ENCODE peak calls at places on chromosomes 2 and 18, in five cellular contexts. One of them, this sample, is unnamed.

GRCh38 chr2:191152841-191153240 is 2.0 kb upstream of the STAT4 start:
- DNase-seq in cardiac muscle cell: peak; percentile 40
- DNase-seq in lung: no peak
- DNase-seq in Karpas-422: no peak
- DNase-seq in breast epithelium: no peak
- DNase-seq in this sample: no peak

GRCh38 chr2:227308784-227309183 is 16.3 kb upstream of the MFF start:
- DNase-seq in breast epithelium: no peak
- DNase-seq in lung: no peak
- DNase-seq in Karpas-422: no peak
- DNase-seq in cardiac muscle cell: no peak
- DNase-seq in this sample: no peak

GRCh38 chr2:83650897-83651296 is 808.2 kb downstream of the SUCLG1 start:
- DNase-seq in lung: no peak
- DNase-seq in breast epithelium: no peak
- DNase-seq in Karpas-422: no peak
- DNase-seq in cardiac muscle cell: no peak
- DNase-seq in this sample: no peak

GRCh38 chr2:229273384-229274338 is 2.6 kb upstream of the PID1 start:
- DNase-seq in cardiac muscle cell: peak; percentile 68
- DNase-seq in Karpas-422: peak; percentile 60
- DNase-seq in lung: peak; percentile 75
- DNase-seq in breast epithelium: no peak
- DNase-seq in this sample: peak; percentile 74

GRCh38 chr18:21330122-21330701 is 88.2 kb downstream of the GREB1L start:
- DNase-seq in breast epithelium: no peak
- DNase-seq in cardiac muscle cell: peak; percentile 11
- DNase-seq in Karpas-422: no peak
- DNase-seq in lung: no peak
- DNase-seq in this sample: no peak

GRCh38 chr2:231687133-231687852 is 21.0 kb upstream of the PTMA start:
- DNase-seq in Karpas-422: peak; percentile 94
- DNase-seq in cardiac muscle cell: peak; percentile 84
- DNase-seq in lung: peak; percentile 68
- DNase-seq in breast epithelium: no peak
- DNase-seq in this sample: no peak

GRCh38 chr2:204315236-204315662 is 230.0 kb upstream of the PARD3B start:
- DNase-seq in lung: no peak
- DNase-seq in cardiac muscle cell: no peak
- DNase-seq in breast epithelium: no peak
- DNase-seq in Karpas-422: no peak
- DNase-seq in this sample: no peak

GRCh38 chr2:228747478-228747877 is 523.6 kb downstream of the PID1 start:
- DNase-seq in cardiac muscle cell: peak; percentile 21
- DNase-seq in breast epithelium: no peak
- DNase-seq in Karpas-422: no peak
- DNase-seq in lung: no peak
- DNase-seq in this sample: no peak

DNA sequence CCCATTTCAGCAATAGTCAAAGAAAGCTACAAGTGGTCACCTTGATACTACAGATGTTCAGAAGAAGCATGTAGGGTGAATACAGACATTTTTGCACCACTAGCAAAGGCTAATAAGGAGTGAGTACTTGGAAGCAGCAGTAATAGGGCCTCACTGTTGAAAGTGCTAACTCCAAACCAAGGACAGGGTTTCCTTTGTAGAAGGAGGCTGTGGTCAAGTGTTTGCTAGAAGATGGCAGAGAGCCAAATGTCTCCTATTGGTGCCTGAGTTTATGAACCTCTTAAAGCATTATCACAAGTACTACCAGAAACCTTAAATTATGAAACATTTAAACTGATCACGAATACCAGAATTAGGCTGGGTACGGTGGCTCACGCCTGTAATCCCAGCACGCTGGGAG is 308.1 kb downstream of the ZEB2 start:
- DNase-seq in lung: no peak
- DNase-seq in cardiac muscle cell: no peak
- DNase-seq in breast epithelium: no peak
- DNase-seq in Karpas-422: no peak
- DNase-seq in this sample: no peak
- H3K4me1 ChIP-seq in lung: no peaks in the 10 kb centered on the region
- H3K4me1 ChIP-seq in cardiac muscle cell: no peaks in the 10 kb centered on the region
- H3K4me1 ChIP-seq in breast epithelium: no peaks in the 10 kb centered on the region
- H3K4me1 ChIP-seq in Karpas-422: peaks cover 39% of the 10 kb centered on the region
- H3K4me1 ChIP-seq in this sample: no peaks in the 10 kb centered on the region

GRCh38 chr2:60352491-60353405 is 200.7 kb downstream of the BCL11A start:
- DNase-seq in cardiac muscle cell: no peak
- DNase-seq in lung: peak; percentile 22
- DNase-seq in Karpas-422: peak; percentile 91
- DNase-seq in breast epithelium: no peak
- DNase-seq in this sample: peak; percentile 17
- H3K4me1 ChIP-seq in cardiac muscle cell: peaks cover 10% of the 10 kb centered on the region
- H3K4me1 ChIP-seq in lung: no peaks in the 10 kb centered on the region
- H3K4me1 ChIP-seq in Karpas-422: peaks cover 75% of the 10 kb centered on the region
- H3K4me1 ChIP-seq in breast epithelium: no peaks in the 10 kb centered on the region
- H3K4me1 ChIP-seq in this sample: no peaks in the 10 kb centered on the region

DNA sequence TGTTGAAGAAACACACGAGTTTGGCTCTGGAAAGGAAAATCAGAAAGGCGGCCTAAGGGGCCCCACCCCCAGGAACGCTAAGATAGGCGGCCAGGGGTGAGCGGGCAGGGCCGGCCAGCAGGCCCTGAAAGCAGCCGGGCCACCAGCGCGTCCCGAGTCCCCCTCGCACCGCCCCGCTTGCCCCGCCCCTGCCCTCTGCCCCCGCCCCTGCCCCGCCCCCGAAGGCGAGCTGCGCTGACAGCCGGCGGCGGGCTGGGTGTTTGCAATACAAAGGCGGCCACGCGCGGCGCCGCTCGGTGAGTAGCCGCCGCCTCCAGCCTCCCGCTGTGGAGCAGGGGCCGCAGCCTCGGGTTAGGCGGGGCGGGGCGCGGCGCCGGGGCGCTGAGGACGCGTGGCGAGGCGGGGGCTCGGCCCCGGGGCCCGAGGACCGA is at the start of gene LPIN1:
- DNase-seq in cardiac muscle cell: peak; percentile 95
- DNase-seq in lung: peak; percentile 88
- DNase-seq in breast epithelium: peak; percentile 88
- DNase-seq in Karpas-422: peak; percentile 92
- DNase-seq in this sample: peak; percentile 86
- H3K4me1 ChIP-seq in cardiac muscle cell: peaks cover 55% of the 10 kb centered on the region
- H3K4me1 ChIP-seq in lung: peaks cover 29% of the 10 kb centered on the region
- H3K4me1 ChIP-seq in breast epithelium: peaks cover 27% of the 10 kb centered on the region
- H3K4me1 ChIP-seq in Karpas-422: peaks cover 63% of the 10 kb centered on the region
- H3K4me1 ChIP-seq in this sample: no peaks in the 10 kb centered on the region

GRCh38 chr2:25491966-25492532 is 150.3 kb upstream of the DNMT3A start:
- DNase-seq in Karpas-422: no peak
- DNase-seq in lung: no peak
- DNase-seq in breast epithelium: no peak
- DNase-seq in cardiac muscle cell: no peak
- DNase-seq in this sample: no peak
- H3K4me1 ChIP-seq in Karpas-422: no peaks in the 10 kb centered on the region
- H3K4me1 ChIP-seq in lung: peaks cover 3% of the 10 kb centered on the region
- H3K4me1 ChIP-seq in breast epithelium: no peaks in the 10 kb centered on the region
- H3K4me1 ChIP-seq in cardiac muscle cell: no peaks in the 10 kb centered on the region
- H3K4me1 ChIP-seq in this sample: no peaks in the 10 kb centered on the region